ENCODE peak calls at places on chromosomes 2 and 18, in nine cellular contexts. A, N, M, F, R, T, S, P and V are unnamed samples.

GRCh38 chr2:219460424-219460926 is 25.8 kb downstream of the SPEG start:
- DNase-seq in M (peak), A (peak), F (no peak), T (peak), P (no peak), R (peak), N (no peak), S (no peak), V (peak)

GRCh38 chr2:40208478-40208877 is 243.4 kb downstream of the SLC8A1 start:
- DNase-seq in T (no peak), A (no peak), S (no peak), F (peak), N (no peak), M (peak), R (no peak), P (no peak), V (no peak)

GRCh38 chr2:163200726-163201125 is 362.2 kb upstream of the KCNH7 start:
- DNase-seq in R (no peak), S (no peak), T (no peak), M (no peak), A (no peak), N (no peak), P (no peak), F (no peak), V (no peak)

GRCh38 chr18:76981388-76981968 is 151.1 kb downstream of the MBP start:
- DNase-seq in P (no peak), R (no peak), A (no peak), N (no peak), S (no peak), F (no peak), M (no peak), T (no peak), V (peak)

GRCh38 chr2:38750011-38750792 is 959 bp downstream of the SRSF7 start:
- DNase-seq in M (no peak), T (peak), A (peak), S (no peak), R (peak), P (no peak), N (peak), F (peak), V (peak)

GRCh38 chr2:240893363-240893828 is 2.6 kb downstream of the MAB21L4 start:
- DNase-seq in T (peak), F (peak), S (peak), N (peak), R (no peak), P (no peak), A (peak), M (no peak), V (no peak)

GRCh38 chr2:217691920-217692666 is 310.7 kb downstream of the TNS1 start:
- DNase-seq in P (no peak), A (no peak), F (no peak), R (peak), N (no peak), S (no peak), T (no peak), M (peak), V (no peak)

GRCh38 chr2:150520887-150521664 is 33.6 kb upstream of the RND3 start:
- DNase-seq in F (no peak), R (peak), A (no peak), M (peak), N (peak), S (no peak), P (no peak), T (peak), V (no peak)

GRCh38 chr2:216533504-216534068 is 34.9 kb downstream of the RPL37A start:
- DNase-seq in S (no peak), P (no peak), M (no peak), N (no peak), A (no peak), T (no peak), R (no peak), F (no peak), V (no peak)

GRCh38 chr2:15913146-15913545 is 27.2 kb upstream of the MYCN start:
- DNase-seq in M (no peak), N (no peak), R (no peak), T (no peak), F (no peak), S (no peak), P (no peak), A (no peak), V (no peak)

GRCh38 chr18:43866696-43867095 is 589.4 kb upstream of the SYT4 start:
- DNase-seq in A (no peak), F (no peak), R (no peak), M (no peak), N (no peak), P (no peak), T (no peak), S (no peak), V (no peak)

GRCh38 chr2:238231251-238231793 is 8.5 kb downstream of the HES6 start:
- DNase-seq in M (no peak), S (no peak), F (no peak), P (peak), T (peak), R (peak), A (peak), N (peak), V (peak)

GRCh38 chr2:110674620-110675555 is 3.0 kb downstream of the BUB1 start:
- DNase-seq in N (peak), S (no peak), P (no peak), R (peak), F (peak), M (peak), T (peak), A (no peak), V (peak)

GRCh38 chr18:57447154-57447621 is 12.0 kb downstream of the ONECUT2 start:
- DNase-seq in P (no peak), F (no peak), N (peak), S (no peak), R (peak), M (no peak), T (peak), A (peak), V (no peak)

GRCh38 chr2:197828464-197829135 is 24.2 kb downstream of the PLCL1 start:
- DNase-seq in T (no peak), A (no peak), P (no peak), M (no peak), S (no peak), N (peak), R (no peak), F (no peak), V (no peak)

GRCh38 chr2:64120928-64121327 is 23.3 kb downstream of the PELI1 start:
- DNase-seq in M (no peak), S (no peak), N (no peak), T (peak), P (no peak), F (no peak), R (no peak), A (no peak), V (no peak)

GRCh38 chr2:37168217-37168981 is 11.6 kb upstream of the EIF2AK2 start:
- DNase-seq in R (peak), A (no peak), S (no peak), P (no peak), T (peak), N (peak), M (peak), F (peak), V (peak)